ENCODE peak calls at places on chromosomes 7 and 10, in nine cellular contexts. One of them, this sample, is unnamed. For H3K9me2, the result is how much of the 10 kb centered on the place peaks cover.

GRCh38 chr10:8305871-8306652 is 251.6 kb downstream of the GATA3 start:
- DNase-seq in Karpas-422: no peak
- DNase-seq in GM23248: no peak
- DNase-seq in MM.1S: no peak
- DNase-seq in OCI-LY7: no peak
- DNase-seq in GM23338: no peak
- DNase-seq in hepatocyte: no peak
- DNase-seq in HCT116: no peak
- DNase-seq in PC-3: no peak
- DNase-seq in this sample: no peak

GRCh38 chr10:5975641-5976473 is 1.5 kb downstream of the IL15RA start:
- DNase-seq in PC-3: no peak
- DNase-seq in GM23338: no peak
- DNase-seq in MM.1S: peak
- DNase-seq in HCT116: no peak
- DNase-seq in GM23248: peak
- DNase-seq in OCI-LY7: peak
- DNase-seq in hepatocyte: no peak
- DNase-seq in Karpas-422: no peak
- DNase-seq in this sample: no peak

GRCh38 chr10:79021948-79022499 is 46.7 kb upstream of the ZMIZ1 start:
- DNase-seq in GM23248: no peak
- DNase-seq in GM23338: no peak
- DNase-seq in hepatocyte: peak
- DNase-seq in HCT116: no peak
- DNase-seq in PC-3: no peak
- DNase-seq in Karpas-422: no peak
- DNase-seq in OCI-LY7: no peak
- DNase-seq in MM.1S: no peak
- DNase-seq in this sample: no peak

GRCh38 chr10:36057180-36057579 is 415.1 kb upstream of the FZD8 start:
- DNase-seq in Karpas-422: no peak
- DNase-seq in GM23248: no peak
- DNase-seq in HCT116: no peak
- DNase-seq in MM.1S: no peak
- DNase-seq in OCI-LY7: no peak
- DNase-seq in GM23338: no peak
- DNase-seq in hepatocyte: no peak
- DNase-seq in PC-3: no peak
- DNase-seq in this sample: no peak

GRCh38 chr10:734481-734880 is 45.0 kb upstream of the DIP2C start:
- DNase-seq in GM23338: no peak
- DNase-seq in hepatocyte: no peak
- DNase-seq in HCT116: no peak
- DNase-seq in GM23248: peak
- DNase-seq in OCI-LY7: no peak
- DNase-seq in Karpas-422: no peak
- DNase-seq in MM.1S: no peak
- DNase-seq in PC-3: no peak
- DNase-seq in this sample: no peak

GRCh38 chr7:117270371-117270770 is 52.5 kb downstream of the WNT2 start:
- DNase-seq in Karpas-422: no peak
- DNase-seq in GM23338: no peak
- DNase-seq in MM.1S: no peak
- DNase-seq in hepatocyte: no peak
- DNase-seq in GM23248: peak
- DNase-seq in HCT116: no peak
- DNase-seq in OCI-LY7: no peak
- DNase-seq in PC-3: peak
- DNase-seq in this sample: no peak

GRCh38 chr7:985915-986741 is 3.1 kb downstream of the CYP2W1 start:
- DNase-seq in MM.1S: no peak
- DNase-seq in GM23338: no peak
- DNase-seq in GM23248: peak
- DNase-seq in HCT116: no peak
- DNase-seq in Karpas-422: no peak
- DNase-seq in PC-3: peak
- DNase-seq in OCI-LY7: no peak
- DNase-seq in hepatocyte: no peak
- DNase-seq in this sample: peak

GRCh38 chr7:6430271-6430940 is 17.3 kb downstream of the DAGLB start:
- DNase-seq in Karpas-422: peak
- DNase-seq in hepatocyte: no peak
- DNase-seq in HCT116: no peak
- DNase-seq in GM23338: peak
- DNase-seq in GM23248: peak
- DNase-seq in PC-3: no peak
- DNase-seq in MM.1S: no peak
- DNase-seq in OCI-LY7: peak
- DNase-seq in this sample: no peak

GRCh38 chr10:68075550-68076004 is 494 bp upstream of the HERC4 start:
- DNase-seq in HCT116: no peak
- DNase-seq in hepatocyte: no peak
- DNase-seq in MM.1S: no peak
- DNase-seq in GM23338: no peak
- DNase-seq in PC-3: no peak
- DNase-seq in GM23248: no peak
- DNase-seq in Karpas-422: no peak
- DNase-seq in OCI-LY7: peak
- DNase-seq in this sample: no peak

GRCh38 chr10:73044378-73045285 is 52.0 kb downstream of the P4HA1 start:
- DNase-seq in GM23338: peak
- DNase-seq in OCI-LY7: no peak
- DNase-seq in PC-3: peak
- DNase-seq in MM.1S: no peak
- DNase-seq in Karpas-422: no peak
- DNase-seq in GM23248: peak
- DNase-seq in HCT116: no peak
- DNase-seq in hepatocyte: no peak
- DNase-seq in this sample: peak

GRCh38 chr10:44567471-44567870 is 182.6 kb upstream of the CXCL12 start:
- DNase-seq in HCT116: no peak
- DNase-seq in GM23248: peak
- DNase-seq in hepatocyte: no peak
- DNase-seq in GM23338: no peak
- DNase-seq in Karpas-422: no peak
- DNase-seq in MM.1S: no peak
- DNase-seq in OCI-LY7: no peak
- DNase-seq in PC-3: no peak
- DNase-seq in this sample: no peak

GRCh38 chr7:154953006-154953684 is 49.8 kb downstream of the PAXIP1 start:
- DNase-seq in OCI-LY7: peak
- DNase-seq in GM23338: peak
- DNase-seq in MM.1S: peak
- DNase-seq in HCT116: peak
- DNase-seq in hepatocyte: peak
- DNase-seq in GM23248: peak
- DNase-seq in Karpas-422: peak
- DNase-seq in PC-3: peak
- DNase-seq in this sample: no peak

GRCh38 chr7:133845005-133845404 is 282.1 kb upstream of the LRGUK start:
- DNase-seq in GM23338: no peak
- DNase-seq in PC-3: no peak
- DNase-seq in Karpas-422: no peak
- DNase-seq in hepatocyte: no peak
- DNase-seq in MM.1S: no peak
- DNase-seq in HCT116: no peak
- DNase-seq in GM23248: no peak
- DNase-seq in OCI-LY7: no peak
- DNase-seq in this sample: no peak

GRCh38 chr7:133850497-133851070 is 276.6 kb upstream of the LRGUK start:
- DNase-seq in hepatocyte: no peak
- DNase-seq in OCI-LY7: no peak
- DNase-seq in HCT116: no peak
- DNase-seq in PC-3: no peak
- DNase-seq in Karpas-422: no peak
- DNase-seq in GM23248: no peak
- DNase-seq in MM.1S: no peak
- DNase-seq in GM23338: no peak
- DNase-seq in this sample: peak

GRCh38 chr7:133851416-133851815 is 275.7 kb upstream of the LRGUK start:
- DNase-seq in HCT116: no peak
- DNase-seq in hepatocyte: no peak
- DNase-seq in Karpas-422: no peak
- DNase-seq in PC-3: peak
- DNase-seq in GM23248: peak
- DNase-seq in MM.1S: no peak
- DNase-seq in GM23338: no peak
- DNase-seq in OCI-LY7: no peak
- DNase-seq in this sample: no peak

GRCh38 chr7:133843341-133843740 is 283.8 kb upstream of the LRGUK start:
- DNase-seq in OCI-LY7: no peak
- DNase-seq in GM23338: no peak
- DNase-seq in hepatocyte: no peak
- DNase-seq in MM.1S: no peak
- DNase-seq in GM23248: no peak
- DNase-seq in HCT116: no peak
- DNase-seq in Karpas-422: no peak
- DNase-seq in PC-3: no peak
- DNase-seq in this sample: no peak

DNA sequence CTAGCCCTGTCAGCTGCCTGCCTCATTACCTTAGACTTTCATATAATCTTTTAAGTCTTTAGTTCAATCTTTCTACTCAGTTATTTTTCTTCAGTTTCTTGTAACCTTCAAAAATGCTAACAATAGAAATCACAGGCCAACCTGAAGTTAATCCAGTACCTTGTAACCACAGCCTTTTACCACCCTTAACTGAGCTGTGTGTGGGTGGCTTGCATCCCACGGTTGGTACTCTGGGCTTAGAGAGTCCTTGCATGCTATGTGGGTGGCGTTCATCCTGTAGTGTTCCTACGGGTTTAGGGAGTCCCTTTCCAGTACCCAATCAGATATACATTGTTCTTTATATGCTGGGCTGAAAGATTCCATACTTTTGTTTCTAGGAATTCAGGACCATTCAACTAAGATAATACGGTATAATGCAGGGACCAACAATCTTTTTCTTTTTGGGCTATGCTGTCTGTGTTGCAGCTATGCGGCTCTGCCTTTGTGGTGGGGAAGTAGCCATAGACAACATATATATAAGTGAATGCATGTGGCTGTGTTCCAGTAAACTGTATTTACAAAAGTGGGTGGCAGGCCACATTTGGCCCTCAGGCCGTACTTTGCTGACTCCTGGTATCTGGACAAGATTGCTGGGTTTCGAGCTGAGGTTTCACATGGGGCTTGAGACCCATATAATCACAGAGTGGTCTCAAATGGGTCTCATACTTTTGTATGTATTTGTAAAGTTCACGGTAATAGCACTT is 280.8 kb upstream of the LRGUK start:
- DNase-seq in GM23338: no peak
- DNase-seq in HCT116: no peak
- DNase-seq in OCI-LY7: no peak
- DNase-seq in PC-3: peak
- DNase-seq in Karpas-422: no peak
- DNase-seq in GM23248: no peak
- DNase-seq in MM.1S: no peak
- DNase-seq in hepatocyte: no peak
- DNase-seq in this sample: peak
- H3K9me2 ChIP-seq in GM23338: under half
- H3K9me2 ChIP-seq in HCT116: under half
- H3K9me2 ChIP-seq in OCI-LY7: under half
- H3K9me2 ChIP-seq in PC-3: under half
- H3K9me2 ChIP-seq in Karpas-422: under half
- H3K9me2 ChIP-seq in GM23248: under half
- H3K9me2 ChIP-seq in MM.1S: under half
- H3K9me2 ChIP-seq in hepatocyte: under half
- H3K9me2 ChIP-seq in this sample: under half

DNA sequence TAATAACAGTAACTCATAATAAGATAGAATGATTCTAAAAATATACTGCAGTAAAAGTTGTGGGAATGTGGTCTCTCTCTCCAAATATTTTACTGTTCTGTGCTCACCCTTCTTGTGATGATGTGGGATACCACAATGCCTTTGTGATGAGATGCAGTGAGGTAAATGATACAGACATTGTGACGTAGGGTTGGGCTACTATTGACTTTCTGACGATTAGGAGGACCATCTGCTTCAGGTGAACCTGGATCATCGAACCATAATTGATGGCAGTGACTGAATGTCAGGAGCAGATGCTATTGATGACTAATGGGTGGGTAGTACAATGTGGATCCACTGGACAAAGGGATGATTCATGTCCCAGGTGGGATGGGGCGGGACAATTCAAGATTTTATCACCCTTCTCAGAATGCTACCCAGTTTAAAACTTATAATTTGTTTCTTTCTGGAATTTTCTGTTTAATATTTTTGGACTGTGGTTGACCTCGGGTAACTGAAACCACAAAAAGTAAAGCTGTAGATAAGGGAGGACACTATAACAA is 73.9 kb upstream of the ARMC3 start:
- DNase-seq in PC-3: peak
- DNase-seq in MM.1S: no peak
- DNase-seq in GM23338: no peak
- DNase-seq in OCI-LY7: no peak
- DNase-seq in HCT116: no peak
- DNase-seq in hepatocyte: no peak
- DNase-seq in Karpas-422: no peak
- DNase-seq in GM23248: no peak
- DNase-seq in this sample: no peak
- H3K9me2 ChIP-seq in PC-3: under half
- H3K9me2 ChIP-seq in MM.1S: under half
- H3K9me2 ChIP-seq in GM23338: under half
- H3K9me2 ChIP-seq in OCI-LY7: under half
- H3K9me2 ChIP-seq in HCT116: under half
- H3K9me2 ChIP-seq in hepatocyte: under half
- H3K9me2 ChIP-seq in Karpas-422: under half
- H3K9me2 ChIP-seq in GM23248: under half
- H3K9me2 ChIP-seq in this sample: under half

DNA sequence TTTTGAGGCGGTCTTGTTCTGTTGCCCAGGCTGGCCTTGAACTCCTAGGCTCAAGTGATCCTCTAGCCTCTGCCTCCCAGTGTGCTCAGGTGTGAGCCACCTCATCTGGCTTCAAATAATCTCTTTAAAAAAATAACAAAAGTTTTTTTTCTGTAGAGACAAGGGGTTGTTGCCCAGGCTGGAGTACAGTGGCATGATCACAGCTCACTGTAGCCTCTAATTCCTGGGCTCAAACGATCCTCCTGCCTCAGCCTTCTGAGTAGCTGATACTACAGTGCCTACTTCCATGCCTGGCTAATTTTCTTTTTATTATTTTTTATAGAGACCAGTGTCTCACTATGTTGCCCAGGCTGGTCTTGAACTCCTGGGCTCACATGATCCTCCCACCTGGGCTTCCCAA is 11.7 kb downstream of the FOXK1 start:
- DNase-seq in HCT116: no peak
- DNase-seq in hepatocyte: no peak
- DNase-seq in PC-3: no peak
- DNase-seq in Karpas-422: no peak
- DNase-seq in GM23338: no peak
- DNase-seq in MM.1S: no peak
- DNase-seq in OCI-LY7: no peak
- DNase-seq in GM23248: no peak
- DNase-seq in this sample: no peak
- H3K9me2 ChIP-seq in HCT116: under half
- H3K9me2 ChIP-seq in hepatocyte: under half
- H3K9me2 ChIP-seq in PC-3: under half
- H3K9me2 ChIP-seq in Karpas-422: under half
- H3K9me2 ChIP-seq in GM23338: under half
- H3K9me2 ChIP-seq in MM.1S: under half
- H3K9me2 ChIP-seq in OCI-LY7: under half
- H3K9me2 ChIP-seq in GM23248: under half
- H3K9me2 ChIP-seq in this sample: under half

GRCh38 chr7:93626869-93627268 is 52.3 kb upstream of the CALCR start:
- DNase-seq in OCI-LY7: no peak
- DNase-seq in GM23338: no peak
- DNase-seq in hepatocyte: no peak
- DNase-seq in Karpas-422: no peak
- DNase-seq in MM.1S: no peak
- DNase-seq in GM23248: no peak
- DNase-seq in PC-3: no peak
- DNase-seq in HCT116: no peak
- DNase-seq in this sample: no peak
- H3K9me2 ChIP-seq in OCI-LY7: under half
- H3K9me2 ChIP-seq in GM23338: under half
- H3K9me2 ChIP-seq in hepatocyte: under half
- H3K9me2 ChIP-seq in Karpas-422: under half
- H3K9me2 ChIP-seq in MM.1S: under half
- H3K9me2 ChIP-seq in GM23248: under half
- H3K9me2 ChIP-seq in PC-3: under half
- H3K9me2 ChIP-seq in HCT116: under half
- H3K9me2 ChIP-seq in this sample: under half